ENCODE peak calls at places on chromosomes 7 and 10, in five cellular contexts. One of them, this sample, is unnamed.

GRCh38 chr10:99522078-99522479 is 10.7 kb upstream of the NKX2-3 start:
- DNase-seq in HepG2: no peak
- DNase-seq in HCT116: no peak
- DNase-seq in SK-N-SH: peak; percentile 22
- DNase-seq in H1: peak; percentile 62
- DNase-seq in this sample: no peak

GRCh38 chr10:55867848-55868247 is 493.2 kb downstream of the ZWINT start:
- DNase-seq in HepG2: no peak
- DNase-seq in SK-N-SH: no peak
- DNase-seq in H1: no peak
- DNase-seq in HCT116: no peak
- DNase-seq in this sample: no peak

GRCh38 chr7:99133766-99134564 is 9.9 kb downstream of the SMURF1 start:
- DNase-seq in HCT116: no peak
- DNase-seq in SK-N-SH: no peak
- DNase-seq in HepG2: no peak
- DNase-seq in H1: no peak
- DNase-seq in this sample: no peak

GRCh38 chr7:80147543-80148376 is 13.1 kb downstream of the GNAI1 start:
- DNase-seq in HCT116: no peak
- DNase-seq in H1: no peak
- DNase-seq in SK-N-SH: no peak
- DNase-seq in HepG2: no peak
- DNase-seq in this sample: no peak

GRCh38 chr10:83990126-83990525 is 149.2 kb upstream of the GHITM start:
- DNase-seq in HepG2: no peak
- DNase-seq in HCT116: no peak
- DNase-seq in SK-N-SH: no peak
- DNase-seq in H1: no peak
- DNase-seq in this sample: no peak

GRCh38 chr7:23334482-23335056 is 35.4 kb downstream of the MALSU1 start:
- DNase-seq in HepG2: peak; percentile 94
- DNase-seq in SK-N-SH: no peak
- DNase-seq in H1: no peak
- DNase-seq in HCT116: peak; percentile 91
- DNase-seq in this sample: peak; percentile 99

GRCh38 chr7:29116361-29116760 is 30.0 kb downstream of the CPVL start:
- DNase-seq in HCT116: no peak
- DNase-seq in H1: no peak
- DNase-seq in SK-N-SH: no peak
- DNase-seq in HepG2: peak; percentile 69
- DNase-seq in this sample: no peak

GRCh38 chr7:100860702-100861615 is 6.2 kb upstream of the TRIP6 start:
- DNase-seq in H1: no peak
- DNase-seq in HepG2: no peak
- DNase-seq in HCT116: no peak
- DNase-seq in SK-N-SH: peak; percentile 36
- DNase-seq in this sample: no peak

GRCh38 chr7:78749052-78749746 is 704.3 kb downstream of the MAGI2 start:
- DNase-seq in H1: no peak
- DNase-seq in HepG2: no peak
- DNase-seq in SK-N-SH: no peak
- DNase-seq in HCT116: no peak
- DNase-seq in this sample: no peak

GRCh38 chr7:30869794-30870491 is 41.7 kb upstream of the AQP1 start:
- DNase-seq in SK-N-SH: peak; percentile 78
- DNase-seq in H1: no peak
- DNase-seq in HepG2: no peak
- DNase-seq in HCT116: no peak
- DNase-seq in this sample: no peak

GRCh38 chr7:117212969-117213877 is 109.6 kb downstream of the WNT2 start:
- DNase-seq in SK-N-SH: peak; percentile 66
- DNase-seq in H1: peak; percentile 70
- DNase-seq in HepG2: peak; percentile 42
- DNase-seq in HCT116: peak; percentile 51
- DNase-seq in this sample: peak; percentile 60

GRCh38 chr10:47359626-47360418 is 11.7 kb downstream of the RBP3 start:
- DNase-seq in H1: no peak
- DNase-seq in HCT116: no peak
- DNase-seq in SK-N-SH: no peak
- DNase-seq in HepG2: no peak
- DNase-seq in this sample: no peak

GRCh38 chr10:86413046-86413728 is 46.6 kb upstream of the GRID1 start:
- DNase-seq in HepG2: no peak
- DNase-seq in HCT116: no peak
- DNase-seq in SK-N-SH: no peak
- DNase-seq in H1: no peak
- DNase-seq in this sample: no peak

GRCh38 chr10:113059001-113059780 is 109.1 kb downstream of the TCF7L2 start:
- DNase-seq in SK-N-SH: peak; percentile 29
- DNase-seq in HepG2: peak; percentile 76
- DNase-seq in H1: no peak
- DNase-seq in HCT116: no peak
- DNase-seq in this sample: no peak

GRCh38 chr7:26180792-26181198 is 19.8 kb downstream of the HNRNPA2B1 start:
- DNase-seq in HCT116: no peak
- DNase-seq in H1: no peak
- DNase-seq in HepG2: no peak
- DNase-seq in SK-N-SH: no peak
- DNase-seq in this sample: no peak

GRCh38 chr10:114900658-114901057 is 37.3 kb upstream of the TRUB1 start:
- DNase-seq in SK-N-SH: no peak
- DNase-seq in H1: no peak
- DNase-seq in HCT116: no peak
- DNase-seq in HepG2: no peak
- DNase-seq in this sample: no peak

GRCh38 chr7:142886866-142887265 is 1.3 kb upstream of the TRPV6 start:
- DNase-seq in HepG2: no peak
- DNase-seq in H1: no peak
- DNase-seq in SK-N-SH: no peak
- DNase-seq in HCT116: no peak
- DNase-seq in this sample: no peak

GRCh38 chr10:10044959-10045764 is 972.5 kb upstream of the CELF2 start:
- DNase-seq in HCT116: no peak
- DNase-seq in H1: no peak
- DNase-seq in SK-N-SH: no peak
- DNase-seq in HepG2: no peak
- DNase-seq in this sample: no peak

GRCh38 chr7:2928613-2929311 is 84.7 kb upstream of the GNA12 start:
- DNase-seq in SK-N-SH: peak; percentile 96
- DNase-seq in HepG2: no peak
- DNase-seq in HCT116: no peak
- DNase-seq in H1: no peak
- DNase-seq in this sample: no peak

GRCh38 chr10:32446701-32447406 is 914 bp downstream of the CCDC7 start:
- DNase-seq in SK-N-SH: peak; percentile 35
- DNase-seq in H1: no peak
- DNase-seq in HCT116: peak; percentile 1
- DNase-seq in HepG2: no peak
- DNase-seq in this sample: no peak

GRCh38 chr7:143882611-143883078 is 19.3 kb downstream of the TCAF1 start:
- DNase-seq in H1: no peak
- DNase-seq in SK-N-SH: peak; percentile 96
- DNase-seq in HCT116: no peak
- DNase-seq in HepG2: peak; percentile 79
- DNase-seq in this sample: no peak

GRCh38 chr7:88888684-88889083 is 93.1 kb upstream of the TEX47 start:
- DNase-seq in SK-N-SH: no peak
- DNase-seq in HCT116: peak; percentile 3
- DNase-seq in H1: no peak
- DNase-seq in HepG2: no peak
- DNase-seq in this sample: no peak

DNA sequence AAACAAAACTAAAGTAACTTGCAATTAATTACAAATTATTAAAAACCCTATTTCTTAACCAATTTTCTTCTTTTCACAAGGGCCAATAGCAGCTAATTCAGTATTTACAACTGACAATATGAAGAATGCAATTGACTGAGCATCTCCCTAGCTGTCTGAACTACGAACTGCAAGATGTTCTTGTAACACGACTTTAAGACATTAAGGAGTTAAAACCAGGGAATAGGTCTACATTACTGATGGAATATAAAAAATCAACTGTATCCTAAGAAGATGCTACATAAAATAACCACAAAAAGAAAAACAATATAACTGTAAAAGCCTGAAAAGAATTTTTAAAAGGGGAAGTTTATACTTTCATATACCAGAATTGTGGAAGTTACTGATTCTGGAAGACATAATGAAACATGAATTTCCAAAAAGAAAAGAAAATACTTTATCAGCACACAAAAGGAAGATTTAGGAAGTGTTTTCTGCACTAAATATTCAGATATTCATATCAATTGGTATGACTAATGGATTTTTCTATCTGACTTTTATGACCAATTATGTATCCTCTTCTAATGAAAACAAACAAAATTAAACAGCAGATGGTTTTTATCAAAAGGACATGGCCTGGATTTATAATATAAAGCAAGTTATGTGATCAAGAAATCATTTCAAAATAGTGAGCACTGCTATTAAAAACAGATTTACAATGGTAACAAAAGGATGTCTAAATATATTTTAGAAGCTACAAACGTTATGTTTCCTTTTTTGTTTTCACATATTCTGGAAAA is 1.6 kb downstream of the GPR22 start:
- DNase-seq in HepG2: no peak
- DNase-seq in H1: no peak
- DNase-seq in HCT116: no peak
- DNase-seq in SK-N-SH: no peak
- DNase-seq in this sample: no peak
- TF ChIP-seq SIN3A in HepG2: no peak
- TF ChIP-seq SIN3A in H1: no peak
- TF ChIP-seq SIN3A in HCT116: no peak
- TF ChIP-seq SIN3A in SK-N-SH: no peak
- TF ChIP-seq SIN3A in this sample: no peak

GRCh38 chr7:131502810-131503545 is 53.5 kb downstream of the PODXL start:
- DNase-seq in SK-N-SH: peak; percentile 75
- DNase-seq in H1: no peak
- DNase-seq in HepG2: peak; percentile 81
- DNase-seq in HCT116: no peak
- DNase-seq in this sample: no peak
- H3K27ac ChIP-seq in SK-N-SH: peak overlapping the region; percentile 57
- H3K27ac ChIP-seq in H1: no peak overlapping the region
- H3K27ac ChIP-seq in HepG2: peak overlapping the region; percentile 48
- H3K27ac ChIP-seq in HCT116: no peak overlapping the region
- H3K27ac ChIP-seq in this sample: no peak overlapping the region

GRCh38 chr7:102444961-102445673 is 11.7 kb downstream of the ORAI2 start:
- DNase-seq in HepG2: no peak
- DNase-seq in HCT116: no peak
- DNase-seq in SK-N-SH: peak; percentile 4
- DNase-seq in H1: no peak
- DNase-seq in this sample: no peak

GRCh38 chr7:102436123-102436522 is 2.7 kb downstream of the ORAI2 start:
- DNase-seq in HCT116: no peak
- DNase-seq in HepG2: no peak
- DNase-seq in H1: no peak
- DNase-seq in SK-N-SH: peak; percentile 12
- DNase-seq in this sample: no peak

GRCh38 chr7:102445674-102446071 is 12.3 kb downstream of the ORAI2 start:
- DNase-seq in SK-N-SH: no peak
- DNase-seq in HepG2: no peak
- DNase-seq in H1: no peak
- DNase-seq in HCT116: no peak
- DNase-seq in this sample: no peak

DNA sequence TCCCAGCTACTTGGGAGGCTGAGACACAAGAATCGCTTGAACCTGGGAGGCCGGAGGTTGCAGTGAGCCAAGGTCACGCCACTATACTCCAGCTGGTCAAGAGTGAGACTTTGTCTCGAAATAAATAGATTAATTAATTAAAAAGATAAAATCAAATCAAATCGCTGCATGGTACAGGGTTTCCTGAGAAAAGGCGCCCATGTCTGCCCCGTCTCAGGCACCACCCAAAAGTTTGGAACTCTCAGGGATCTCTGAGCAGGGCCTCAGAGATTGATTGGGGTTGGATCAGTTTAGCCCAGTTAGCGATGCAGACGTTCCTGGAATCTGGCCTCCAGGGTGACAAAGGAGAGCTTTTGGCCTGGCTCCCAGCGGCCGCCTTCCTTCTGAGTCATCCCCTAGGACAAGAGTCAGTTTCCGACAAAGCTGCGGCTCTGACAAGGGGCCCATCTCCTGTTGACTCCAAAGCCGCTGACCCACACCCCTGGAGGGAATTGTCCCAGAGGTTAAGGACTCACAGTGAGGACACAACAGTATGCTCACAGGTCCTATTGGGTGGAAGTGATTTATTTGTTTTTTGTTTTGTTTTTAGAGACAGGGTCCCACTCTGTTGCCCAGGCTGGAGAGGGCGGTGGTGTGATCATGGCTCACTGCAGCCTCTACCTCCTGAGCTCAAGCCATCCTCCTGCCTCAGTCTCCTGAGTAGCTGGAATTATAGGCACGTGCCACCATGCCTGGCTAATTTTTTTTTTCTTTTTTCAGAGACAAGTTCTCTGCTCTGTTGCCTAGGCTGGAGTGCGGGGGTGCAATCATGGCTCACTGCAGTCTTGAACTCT is 6.8 kb downstream of the ORAI2 start:
- DNase-seq in SK-N-SH: peak; percentile 40
- DNase-seq in HCT116: peak; percentile 79
- DNase-seq in HepG2: peak; percentile 72
- DNase-seq in H1: no peak
- DNase-seq in this sample: peak; percentile 83
- TF ChIP-seq CTCF in SK-N-SH: no peak
- TF ChIP-seq CTCF in HCT116: no peak
- TF ChIP-seq CTCF in HepG2: no peak
- TF ChIP-seq CTCF in H1: no peak
- TF ChIP-seq CTCF in this sample: no peak

GRCh38 chr10:110501142-110501937 is 3.6 kb downstream of the DUSP5 start:
- DNase-seq in HCT116: peak; percentile 88
- DNase-seq in SK-N-SH: peak; percentile 45
- DNase-seq in H1: peak; percentile 54
- DNase-seq in HepG2: peak; percentile 59
- DNase-seq in this sample: peak; percentile 88

GRCh38 chr10:110503528-110504110 is 5.9 kb downstream of the DUSP5 start:
- DNase-seq in HCT116: no peak
- DNase-seq in SK-N-SH: no peak
- DNase-seq in HepG2: no peak
- DNase-seq in H1: no peak
- DNase-seq in this sample: no peak

GRCh38 chr10:110504111-110504735 is 6.5 kb downstream of the DUSP5 start:
- DNase-seq in HepG2: no peak
- DNase-seq in H1: no peak
- DNase-seq in SK-N-SH: no peak
- DNase-seq in HCT116: no peak
- DNase-seq in this sample: no peak

GRCh38 chr10:110502072-110502845 is 4.6 kb downstream of the DUSP5 start:
- DNase-seq in SK-N-SH: no peak
- DNase-seq in HCT116: no peak
- DNase-seq in H1: no peak
- DNase-seq in HepG2: no peak
- DNase-seq in this sample: no peak

DNA sequence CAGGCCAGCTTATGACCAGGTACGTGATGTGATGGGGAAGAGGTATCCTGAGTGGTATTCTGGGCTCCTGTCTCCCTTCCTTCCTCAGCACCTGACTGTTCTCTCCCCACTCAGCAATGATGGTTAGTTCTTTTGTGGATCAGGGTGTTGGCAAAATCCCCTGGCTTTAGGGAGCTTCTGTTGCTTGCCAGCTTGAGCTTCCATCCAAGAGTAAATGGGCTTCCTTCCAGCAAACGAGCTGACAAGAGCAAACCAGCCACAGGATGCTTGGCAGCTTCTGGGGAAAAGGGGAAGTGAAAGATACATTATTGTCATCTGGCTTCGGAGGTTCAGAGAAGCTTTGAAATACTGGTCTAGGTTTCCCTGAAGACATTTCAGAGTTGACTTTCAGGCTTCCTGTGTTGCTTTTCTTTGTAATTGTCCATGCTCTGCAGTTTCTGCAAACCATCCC is 5.2 kb downstream of the DUSP5 start:
- DNase-seq in HepG2: no peak
- DNase-seq in SK-N-SH: no peak
- DNase-seq in H1: no peak
- DNase-seq in HCT116: no peak
- DNase-seq in this sample: no peak
- TF ChIP-seq SIN3A in HepG2: no peak
- TF ChIP-seq SIN3A in SK-N-SH: no peak
- TF ChIP-seq SIN3A in H1: no peak
- TF ChIP-seq SIN3A in HCT116: no peak
- TF ChIP-seq SIN3A in this sample: no peak